ENCODE peak calls at places on chromosomes 12 and 14, in six cellular contexts. Z is WERI-Rb-1, L is AG09309, J is GM06990, F is activated B cell treated with CpG ODN at 0.5 μM for 24 hours, X is endothelial cell. R is an unnamed sample.

GRCh38 chr14:42732005-42732404 is 1125.3 kb downstream of the LRFN5 start:
- DNase-seq in Z (no peak), F (no peak), L (no peak), X (no peak), J (no peak), R (no peak)

GRCh38 chr12:42643881-42644579 is 54.5 kb upstream of the PRICKLE1 start:
- DNase-seq in Z (no peak), X (no peak), L (no peak), F (no peak), J (no peak), R (no peak)

GRCh38 chr12:122740351-122740750 is 9.7 kb upstream of the HCAR1 start:
- DNase-seq in F (no peak), Z (no peak), L (no peak), J (no peak), X (no peak), R (no peak)

GRCh38 chr14:36451346-36452065 is 68.5 kb downstream of the NKX2-1 start:
- DNase-seq in Z (no peak), X (no peak), L (no peak), F (no peak), J (no peak), R (no peak)

GRCh38 chr14:52279405-52279804 is 11.9 kb downstream of the PTGDR start:
- DNase-seq in F (no peak), Z (no peak), J (no peak), X (no peak), L (no peak), R (no peak)

GRCh38 chr12:25054783-25055144 is 105.9 kb upstream of the BCAT1 start:
- DNase-seq in L (no peak), Z (no peak), F (no peak), J (peak; percentile 45), X (no peak), R (no peak)

GRCh38 chr12:31682136-31682962 is 22.9 kb downstream of the ETFBKMT start:
- DNase-seq in X (peak; percentile 68), Z (peak; percentile 64), J (peak; percentile 73), F (peak; percentile 37), L (peak; percentile 48), R (peak; percentile 78)

GRCh38 chr12:67358686-67359374 is 89.7 kb downstream of the CAND1 start:
- DNase-seq in F (no peak), L (peak; percentile 95), X (no peak), Z (no peak), J (no peak), R (no peak)

GRCh38 chr12:64625243-64626077 is 15.2 kb downstream of the RASSF3 start:
- DNase-seq in X (peak; percentile 19), L (peak; percentile 47), F (no peak), Z (no peak), J (peak; percentile 70), R (peak; percentile 49)

GRCh38 chr12:64560395-64561301 is 49.6 kb upstream of the RASSF3 start:
- DNase-seq in F (no peak), L (peak; percentile 80), X (no peak), J (no peak), Z (no peak), R (no peak)

GRCh38 chr14:53152627-53152908 is 555 bp downstream of the DDHD1 start:
- DNase-seq in L (no peak), X (no peak), J (no peak), Z (no peak), F (no peak), R (no peak)

GRCh38 chr14:102659797-102660196 is 67.3 kb downstream of the RCOR1 start:
- DNase-seq in Z (no peak), J (no peak), L (no peak), X (no peak), F (no peak), R (no peak)

GRCh38 chr14:106848330-106849121 is 1322.1 kb downstream of the TMEM121 start:
- DNase-seq in Z (no peak), L (no peak), F (no peak), X (no peak), J (peak; percentile 47), R (peak; percentile 28)

GRCh38 chr12:88756917-88757316 is 176.6 kb upstream of the KITLG start:
- DNase-seq in J (no peak), Z (no peak), X (no peak), F (no peak), L (no peak), R (no peak)

GRCh38 chr12:116582610-116583009 is 23.4 kb downstream of the MAP1LC3B2 start:
- DNase-seq in L (no peak), X (no peak), J (no peak), Z (no peak), F (no peak), R (no peak)

GRCh38 chr12:68565391-68565903 is 45.3 kb upstream of the RAP1B start:
- DNase-seq in J (no peak), F (no peak), Z (no peak), L (peak; percentile 98), X (no peak), R (no peak)

GRCh38 chr12:53795927-53796326 is 44.1 kb upstream of the CISTR start:
- DNase-seq in J (no peak), F (no peak), X (no peak), L (no peak), Z (no peak), R (no peak)

GRCh38 chr14:71932229-71932951 is at the start of gene RGS6:
- DNase-seq in X (peak; percentile 66), L (no peak), F (peak; percentile 17), Z (peak; percentile 59), J (peak; percentile 82), R (peak; percentile 58)

GRCh38 chr12:948238-948637 is 1.3 kb downstream of the RAD52 start:
- DNase-seq in J (no peak), F (no peak), X (no peak), Z (no peak), L (no peak), R (no peak)

GRCh38 chr12:28390716-28391452 is 200.6 kb downstream of the CCDC91 start:
- DNase-seq in L (peak; percentile 46), J (no peak), X (no peak), Z (no peak), F (no peak), R (no peak)

GRCh38 chr12:19200261-19200660 is 70.7 kb downstream of the PLEKHA5 start:
- DNase-seq in X (no peak), F (no peak), J (no peak), Z (no peak), L (no peak), R (no peak)

GRCh38 chr12:2641209-2641608 is 153.6 kb upstream of the FKBP4 start:
- DNase-seq in J (no peak), F (no peak), X (peak; percentile 54), L (no peak), Z (peak; percentile 48), R (no peak)

GRCh38 chr14:105980224-105980623 is 453.8 kb downstream of the TMEM121 start:
- DNase-seq in Z (no peak), L (no peak), F (no peak), X (no peak), J (no peak), R (no peak)

GRCh38 chr14:50036211-50036610 is 80.2 kb downstream of the VCPKMT start:
- DNase-seq in L (no peak), J (no peak), X (no peak), F (no peak), Z (no peak), R (no peak)

DNA sequence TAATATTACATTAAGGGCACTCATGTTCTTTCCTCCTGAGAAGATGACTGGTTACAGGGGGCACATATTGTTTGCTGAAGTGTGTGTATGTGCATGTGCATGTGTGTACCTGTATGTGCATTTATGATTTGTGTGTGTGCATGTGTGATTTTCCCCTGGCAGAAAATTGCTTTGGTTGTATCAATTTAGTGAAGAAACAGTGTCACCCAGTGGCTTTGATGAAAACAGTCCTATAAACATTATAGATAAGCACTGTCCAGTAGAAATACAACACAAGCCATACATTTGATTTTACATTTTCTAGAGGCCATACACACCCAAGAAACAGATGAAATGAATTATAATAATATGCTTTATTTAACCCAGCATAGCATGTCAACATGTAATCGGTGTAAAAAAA is 8.6 kb downstream of the PDE3A start:
- DNase-seq in Z (no peak), X (no peak), J (no peak), L (no peak), F (no peak), R (no peak)
- TF ChIP-seq CTCF in Z (peak; percentile 17), X (no peak), J (peak; percentile 23), L (peak; percentile 42), F (no peak), R (no peak)

GRCh38 chr12:92928962-92929915 is at the start of gene EEA1:
- DNase-seq in X (peak; percentile 96), L (peak; percentile 82), F (peak; percentile 91), J (peak; percentile 97), Z (peak; percentile 98), R (peak; percentile 99)
- TF ChIP-seq CTCF in X (peak; percentile 17), L (peak; percentile 5), F (no peak), J (no peak), Z (peak; percentile 23), R (peak; percentile 23)

GRCh38 chr12:50914872-50915484 is 37.4 kb upstream of the HIGD1C start:
- DNase-seq in Z (no peak), L (no peak), J (no peak), F (no peak), X (no peak), R (no peak)
- TF ChIP-seq CTCF in Z (no peak), L (no peak), J (no peak), F (no peak), X (no peak), R (no peak)

GRCh38 chr14:67851785-67852410 is 32.3 kb downstream of the RAD51B start:
- DNase-seq in J (no peak), Z (no peak), F (no peak), L (no peak), X (no peak), R (no peak)

GRCh38 chr14:67850066-67850830 is 30.7 kb downstream of the RAD51B start:
- DNase-seq in J (no peak), X (no peak), L (no peak), F (no peak), Z (no peak), R (no peak)

DNA sequence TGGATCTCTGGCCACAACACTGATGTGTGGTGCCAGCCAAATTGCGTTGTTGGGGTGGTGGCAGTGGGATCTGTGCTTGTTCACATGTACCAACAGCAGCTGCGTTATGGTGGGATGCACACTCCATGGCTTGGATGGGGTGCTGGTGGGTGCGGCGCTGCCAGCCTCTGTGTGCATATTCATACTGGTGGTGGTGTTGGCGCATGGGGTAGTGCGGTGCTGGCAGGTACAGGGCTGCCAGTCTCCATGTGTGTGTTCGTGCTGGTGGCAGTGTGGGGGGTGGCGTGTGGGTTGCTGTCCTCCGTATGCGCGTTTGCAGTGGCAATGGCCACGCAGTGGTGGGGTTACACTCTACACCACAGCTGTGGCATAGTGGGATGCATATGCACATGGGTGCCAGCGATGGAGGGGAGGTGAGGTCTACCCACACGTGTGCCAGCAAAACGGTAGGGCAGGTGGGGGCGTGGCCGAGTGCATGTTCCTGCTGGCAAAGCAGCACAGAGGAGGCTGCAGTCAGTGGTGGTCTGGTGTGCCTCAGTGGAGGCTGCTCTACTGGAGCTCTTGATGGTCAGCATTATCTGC is 26.5 kb downstream of the RAD51B start:
- DNase-seq in F (no peak), L (no peak), J (no peak), Z (no peak), X (no peak), R (no peak)
- TF ChIP-seq CTCF in F (no peak), L (no peak), J (no peak), Z (no peak), X (no peak), R (no peak)

GRCh38 chr12:98578392-98578791 is 15.1 kb upstream of the SLC25A3 start:
- DNase-seq in L (no peak), F (no peak), Z (no peak), J (no peak), X (no peak), R (no peak)
- TF ChIP-seq CTCF in L (no peak), F (no peak), Z (no peak), J (no peak), X (no peak), R (no peak)

R was measured in GM10248.